ENCODE peak calls at places on chromosomes 16 and 17, in eight cellular contexts. B is astrocyte of the spinal cord, A is GM03348, Y is NCI-H510A, T is A549, M is head of caudate nucleus, J is AG09309, P is Right ventricle myocardium inferior. H is an unnamed sample.

GRCh38 chr17:73749337-73749807 is 105.1 kb upstream of the SDK2 start:
- DNase-seq in P (no peak), A (no peak), Y (no peak), B (no peak), T (peak), M (no peak), J (no peak), H (no peak)

GRCh38 chr16:64951681-64952080 is 170.2 kb downstream of the CDH11 start:
- DNase-seq in M (no peak), T (no peak), B (no peak), Y (no peak), P (no peak), J (no peak), A (no peak), H (no peak)

GRCh38 chr16:49596119-49596518 is 222.5 kb downstream of the C16orf78 start:
- DNase-seq in M (no peak), B (peak), A (no peak), Y (no peak), J (no peak), T (no peak), P (no peak), H (peak)

GRCh38 chr16:30132591-30132990 is 9.6 kb upstream of the MAPK3 start:
- DNase-seq in M (no peak), B (no peak), A (no peak), P (no peak), J (no peak), T (no peak), Y (no peak), H (no peak)

GRCh38 chr17:76524598-76525512 is 12.7 kb downstream of the CYGB start:
- DNase-seq in M (no peak), A (peak), J (no peak), P (peak), Y (no peak), B (no peak), T (no peak), H (no peak)

GRCh38 chr17:68507581-68507980 is 4.6 kb upstream of the PRKAR1A start:
- DNase-seq in B (no peak), J (no peak), Y (no peak), A (no peak), M (no peak), T (no peak), P (no peak), H (no peak)

GRCh38 chr16:87339086-87339723 is 22.0 kb upstream of the C16orf95 start:
- DNase-seq in M (no peak), A (no peak), Y (no peak), J (no peak), T (no peak), P (peak), B (no peak), H (no peak)

GRCh38 chr17:34499576-34499975 is 79.8 kb upstream of the TMEM132E start:
- DNase-seq in T (no peak), J (no peak), P (no peak), B (peak), M (no peak), Y (no peak), A (no peak), H (peak)

GRCh38 chr17:63775420-63775819 is 1.4 kb downstream of the DDX42 start:
- DNase-seq in B (no peak), Y (no peak), J (no peak), P (no peak), T (no peak), M (no peak), A (no peak), H (peak)

GRCh38 chr17:65809366-65809765 is 247.9 kb upstream of the AXIN2 start:
- DNase-seq in Y (no peak), J (no peak), T (no peak), B (no peak), A (no peak), P (no peak), M (no peak), H (no peak)

GRCh38 chr16:827513-827912 is 27.0 kb upstream of the GNG13 start:
- DNase-seq in M (no peak), Y (no peak), T (no peak), P (peak), B (no peak), J (no peak), A (no peak), H (no peak)

GRCh38 chr16:81625544-81626152 is 153.4 kb upstream of the PLCG2 start:
- DNase-seq in B (peak), M (peak), J (no peak), A (peak), T (no peak), Y (no peak), P (no peak), H (peak)

GRCh38 chr16:17518441-17518840 is 47.7 kb upstream of the XYLT1 start:
- DNase-seq in A (peak), M (no peak), J (no peak), B (peak), Y (no peak), P (no peak), T (no peak), H (no peak)

GRCh38 chr17:14793237-14793636 is 471.9 kb downstream of the PMP22 start:
- DNase-seq in Y (no peak), B (peak), P (no peak), A (peak), J (peak), M (no peak), T (no peak), H (no peak)

GRCh38 chr16:8986111-8986510 is 22.4 kb upstream of the USP7 start:
- DNase-seq in P (no peak), A (no peak), J (no peak), B (no peak), T (no peak), Y (no peak), M (no peak), H (no peak)

GRCh38 chr17:55814377-55814776 is 63.5 kb downstream of the PCTP start:
- DNase-seq in T (no peak), J (no peak), P (peak), Y (no peak), B (peak), M (no peak), A (no peak), H (peak)

GRCh38 chr17:28396635-28397239 is 9.3 kb downstream of the SLC46A1 start:
- DNase-seq in J (no peak), A (no peak), Y (no peak), B (no peak), T (no peak), M (no peak), P (no peak), H (no peak)

GRCh38 chr17:79024901-79025737 is 1.1 kb downstream of the C1QTNF1 start:
- DNase-seq in B (no peak), A (no peak), T (no peak), J (no peak), P (no peak), M (no peak), Y (no peak), H (no peak)

GRCh38 chr17:80781188-80781577 is 210.5 kb upstream of the CHMP6 start:
- DNase-seq in J (no peak), B (no peak), A (no peak), M (peak), P (peak), Y (no peak), T (no peak), H (no peak)

GRCh38 chr16:5560084-5560483 is 462.5 kb upstream of the EEF2KMT start:
- DNase-seq in T (no peak), B (no peak), P (no peak), M (no peak), A (no peak), Y (no peak), J (no peak), H (no peak)

GRCh38 chr17:36697907-36698526 is 96.6 kb downstream of the MRM1 start:
- DNase-seq in Y (no peak), B (no peak), P (no peak), A (no peak), J (no peak), M (no peak), T (no peak), H (no peak)

GRCh38 chr17:5380491-5381135 is 38.8 kb downstream of the NUP88 start:
- DNase-seq in M (no peak), T (no peak), J (no peak), P (no peak), A (peak), Y (no peak), B (no peak), H (no peak)

GRCh38 chr16:12587170-12587569 is 216.5 kb downstream of the CPPED1 start:
- DNase-seq in A (no peak), T (no peak), B (no peak), P (no peak), J (no peak), M (peak), Y (no peak), H (no peak)

GRCh38 chr16:71565812-71566700 is 10.8 kb downstream of the TAT start:
- DNase-seq in P (no peak), J (no peak), B (no peak), M (no peak), Y (no peak), T (no peak), A (no peak), H (no peak)

GRCh38 chr16:19396555-19397011 is 21.1 kb upstream of the TMC5 start:
- DNase-seq in M (no peak), Y (peak), P (no peak), B (no peak), J (no peak), T (no peak), A (no peak), H (no peak)

GRCh38 chr16:86714166-86714565 is 135.8 kb downstream of the FOXL1 start:
- DNase-seq in T (no peak), A (peak), P (no peak), J (no peak), B (no peak), Y (no peak), M (no peak), H (no peak)

GRCh38 chr16:4339909-4340308 is 11.2 kb downstream of the PAM16 start:
- DNase-seq in J (no peak), T (no peak), M (no peak), P (peak), Y (no peak), A (no peak), B (peak), H (peak)

GRCh38 chr17:69501591-69502468 is 87.3 kb downstream of the MAP2K6 start:
- DNase-seq in T (peak), Y (no peak), M (peak), P (no peak), A (peak), B (peak), J (no peak), H (peak)

GRCh38 chr17:69050999-69051775 is 9.5 kb downstream of the ABCA9 start:
- DNase-seq in T (no peak), J (peak), P (no peak), B (peak), A (peak), Y (no peak), M (no peak), H (peak)

GRCh38 chr16:88541109-88541508 is 29.1 kb upstream of the ZC3H18 start:
- DNase-seq in T (no peak), J (no peak), A (no peak), M (no peak), B (no peak), P (no peak), Y (no peak), H (no peak)

GRCh38 chr17:81153340-81153803 is 11.9 kb upstream of the PVALEF start:
- DNase-seq in M (peak), B (peak), A (peak), Y (no peak), J (no peak), T (no peak), P (peak), H (no peak)

GRCh38 chr16:89711601-89712475 is 8.9 kb downstream of the VPS9D1 start:
- DNase-seq in B (peak), P (no peak), J (no peak), T (peak), Y (no peak), M (peak), A (peak), H (peak)

GRCh38 chr17:8393470-8394231 is 4.0 kb downstream of the RNF222 start:
- DNase-seq in T (no peak), Y (no peak), J (no peak), A (no peak), B (no peak), M (no peak), P (no peak), H (no peak)

GRCh38 chr16:57889960-57890751 is 80.8 kb downstream of the CNGB1 start:
- DNase-seq in J (peak), P (no peak), A (peak), T (no peak), Y (no peak), B (no peak), M (no peak), H (no peak)

GRCh38 chr17:42681976-42682375 is 333 bp upstream of the CCR10 start:
- DNase-seq in P (no peak), B (no peak), M (no peak), T (no peak), J (no peak), Y (no peak), A (no peak), H (no peak)

GRCh38 chr17:7854851-7855642 is at the start of gene TMEM88:
- DNase-seq in J (no peak), A (no peak), P (no peak), B (no peak), T (no peak), M (no peak), Y (no peak), H (peak)

GRCh38 chr17:50264263-50265113 is 9.8 kb upstream of the TMEM92 start:
- DNase-seq in P (no peak), J (no peak), B (peak), A (peak), T (no peak), Y (no peak), M (peak), H (no peak)

GRCh38 chr17:17344507-17345293 is 41.5 kb downstream of the NT5M start:
- DNase-seq in B (no peak), J (no peak), M (no peak), A (no peak), P (no peak), Y (no peak), T (no peak), H (no peak)

GRCh38 chr17:65022751-65023421 is 33.7 kb downstream of the GNA13 start:
- DNase-seq in J (peak), T (peak), Y (peak), P (no peak), B (peak), A (peak), M (no peak), H (peak)